ENCODE peak calls at places on chromosomes 12 and 14, in five cellular contexts. M is CD4-positive, alpha-beta T cell; Z is iPS DF 19.7; K is HCT116; C is mammary epithelial cell. D is an unnamed sample.

GRCh38 chr12:116861331-116861730 is 19.9 kb downstream of the HRK start:
- DNase-seq in M (peak), K (no peak), C (no peak), Z (no peak), D (no peak)

GRCh38 chr12:75874456-75874855 is 157.1 kb downstream of the PHLDA1 start:
- DNase-seq in M (no peak), C (no peak), Z (no peak), K (no peak), D (no peak)

GRCh38 chr12:58639323-58639934 is 280.9 kb downstream of the LRIG3 start:
- DNase-seq in K (no peak), C (no peak), M (no peak), Z (no peak), D (no peak)

GRCh38 chr12:65495233-65495632 is 216.8 kb downstream of the MSRB3 start:
- DNase-seq in Z (no peak), K (peak), M (no peak), C (peak), D (no peak)

GRCh38 chr12:130104114-130104513 is 58.1 kb upstream of the FZD10 start:
- DNase-seq in C (no peak), M (no peak), Z (no peak), K (no peak), D (no peak)

GRCh38 chr14:69232388-69232787 is 27.6 kb upstream of the GALNT16 start:
- DNase-seq in K (no peak), Z (no peak), M (no peak), C (no peak), D (no peak)

GRCh38 chr12:2435511-2435910 is 359.3 kb upstream of the FKBP4 start:
- DNase-seq in C (no peak), K (no peak), Z (no peak), M (no peak), D (no peak)

GRCh38 chr12:40820794-40821484 is 128.7 kb downstream of the CNTN1 start:
- DNase-seq in Z (no peak), M (no peak), K (no peak), C (no peak), D (no peak)

GRCh38 chr14:22518073-22518472 is 71.0 kb downstream of the DAD1 start:
- DNase-seq in C (no peak), Z (no peak), M (no peak), K (no peak), D (no peak)

GRCh38 chr12:120692524-120693033 is 5.6 kb downstream of the MLEC start:
- DNase-seq in Z (no peak), K (no peak), M (no peak), C (no peak), D (no peak)

GRCh38 chr12:5258966-5259365 is 172.9 kb upstream of the NTF3 start:
- DNase-seq in Z (no peak), C (no peak), K (no peak), M (no peak), D (no peak)

GRCh38 chr12:57008113-57008687 is 1.9 kb upstream of the ZBTB39 start:
- DNase-seq in K (peak), M (no peak), Z (no peak), C (peak), D (peak)

GRCh38 chr12:2152134-2152533 is 99.3 kb downstream of the CACNA1C start:
- DNase-seq in C (no peak), K (no peak), Z (no peak), M (no peak), D (no peak)

GRCh38 chr14:69625299-69626131 is 14.1 kb downstream of the SUSD6 start:
- DNase-seq in K (no peak), C (peak), M (peak), Z (no peak), D (peak)

GRCh38 chr14:87065366-87065765 is 927.6 kb downstream of the GALC start:
- DNase-seq in C (no peak), M (no peak), Z (no peak), K (no peak), D (no peak)

GRCh38 chr12:6867407-6868210 is at the start of gene TPI1:
- DNase-seq in C (peak), M (peak), K (no peak), Z (no peak), D (peak)

GRCh38 chr12:132302466-132303358 is 26.7 kb downstream of the GALNT9 start:
- DNase-seq in K (no peak), M (no peak), Z (no peak), C (no peak), D (no peak)